ENCODE peak calls at places on chromosome 22, in four cellular contexts. E, O, G and L are unnamed samples.
A peak's percentile ranks its signal among the peaks of the same experiment; 100 is the strongest.

GRCh38 chr22:47802446-47802845 is 1040.0 kb downstream of the TBC1D22A start:
- DNase-seq in E (no peak), O (no peak), G (no peak), L (no peak)

GRCh38 chr22:19885841-19886592 is 31.3 kb upstream of the GNB1L start:
- DNase-seq in E (no peak), O (no peak), G (no peak), L (peak; percentile 8)

GRCh38 chr22:31952094-31952401 is 7.7 kb downstream of the YWHAH start:
- DNase-seq in E (no peak), O (no peak), G (no peak), L (no peak)

GRCh38 chr22:42064629-42065028 is 6.0 kb downstream of the NAGA start:
- DNase-seq in E (peak; percentile 35), O (no peak), G (no peak), L (no peak)

GRCh38 chr22:37123649-37124048 is 14.1 kb upstream of the TMPRSS6 start:
- DNase-seq in E (no peak), O (no peak), G (no peak), L (no peak)

GRCh38 chr22:44456661-44457412 is 41.2 kb downstream of the RTL6 start:
- DNase-seq in E (no peak), O (no peak), G (no peak), L (no peak)

GRCh38 chr22:43002198-43002577 is 12.8 kb downstream of the PACSIN2 start:
- DNase-seq in E (no peak), O (no peak), G (peak; percentile 58), L (no peak)

GRCh38 chr22:33842006-33842354 is 78.3 kb downstream of the LARGE1 start:
- DNase-seq in E (no peak), O (no peak), G (no peak), L (no peak)

GRCh38 chr22:34587357-34588356 is 478.3 kb upstream of the ISX start:
- DNase-seq in E (no peak), O (no peak), G (no peak), L (no peak)

GRCh38 chr22:35564975-35565867 is 24.6 kb downstream of the RASD2 start:
- DNase-seq in E (no peak), O (no peak), G (peak; percentile 56), L (no peak)

GRCh38 chr22:19811811-19812771 is 42.6 kb downstream of the GNB1L start:
- DNase-seq in E (peak; percentile 13), O (no peak), G (no peak), L (peak; percentile 54)

GRCh38 chr22:21044931-21045584 is 688 bp upstream of the LRRC74B start:
- DNase-seq in E (no peak), O (no peak), G (peak; percentile 57), L (peak; percentile 89)

GRCh38 chr22:24006207-24006913 is 1.1 kb upstream of the GSTT4 start:
- DNase-seq in E (no peak), O (no peak), G (no peak), L (no peak)

GRCh38 chr22:36087784-36088183 is 59.2 kb upstream of the RBFOX2 start:
- DNase-seq in E (no peak), O (no peak), G (no peak), L (no peak)

GRCh38 chr22:50671641-50672040 is 982 bp upstream of the SHANK3 start:
- DNase-seq in E (no peak), O (no peak), G (no peak), L (no peak)

GRCh38 chr22:26068571-26068970 is 100.7 kb upstream of the SEZ6L start:
- DNase-seq in E (no peak), O (no peak), G (no peak), L (no peak)

GRCh38 chr22:23415490-23415851 is 164.6 kb downstream of the IGLL1 start:
- DNase-seq in E (no peak), O (no peak), G (no peak), L (no peak)

GRCh38 chr22:33756508-33756949 is 163.7 kb downstream of the LARGE1 start:
- DNase-seq in E (no peak), O (no peak), G (no peak), L (no peak)

GRCh38 chr22:43375951-43376455 is 32.8 kb upstream of the SCUBE1 start:
- DNase-seq in E (no peak), O (no peak), G (no peak), L (no peak)

GRCh38 chr22:36691488-36691887 is 12.1 kb downstream of the CACNG2 start:
- DNase-seq in E (no peak), O (no peak), G (no peak), L (no peak)

GRCh38 chr22:24686280-24686679 is 83.3 kb downstream of the GGT1 start:
- DNase-seq in E (no peak), O (no peak), G (no peak), L (no peak)

GRCh38 chr22:19066531-19067271 is 55.5 kb downstream of the DGCR2 start:
- DNase-seq in E (no peak), O (peak; percentile 10), G (peak; percentile 58), L (no peak)

GRCh38 chr22:26547426-26547825 is 35.2 kb upstream of the TFIP11 start:
- DNase-seq in E (no peak), O (no peak), G (no peak), L (no peak)

GRCh38 chr22:28939932-28940331 is 56.6 kb downstream of the ZNRF3 start:
- DNase-seq in E (no peak), O (no peak), G (no peak), L (no peak)

GRCh38 chr22:28938286-28938833 is 55.0 kb downstream of the ZNRF3 start:
- DNase-seq in E (no peak), O (no peak), G (no peak), L (no peak)

GRCh38 chr22:28942333-28942732 is 59.0 kb downstream of the ZNRF3 start:
- DNase-seq in E (no peak), O (no peak), G (no peak), L (no peak)

GRCh38 chr22:28939394-28939793 is 56.0 kb downstream of the ZNRF3 start:
- DNase-seq in E (no peak), O (no peak), G (no peak), L (no peak)

GRCh38 chr22:28940441-28940840 is 57.1 kb downstream of the ZNRF3 start:
- DNase-seq in E (no peak), O (no peak), G (no peak), L (no peak)
- H3K27me3 ChIP-seq in E (no peaks in the 10 kb centered on the region), O (no peaks in the 10 kb centered on the region), G (no peaks in the 10 kb centered on the region), L (no peaks in the 10 kb centered on the region)

GRCh38 chr22:38124236-38124974 is 13.9 kb upstream of the BAIAP2L2 start:
- DNase-seq in E (no peak), O (no peak), G (no peak), L (no peak)
- TF ChIP-seq CTCF in E (no peak), O (no peak), G (no peak), L (no peak)

DNA sequence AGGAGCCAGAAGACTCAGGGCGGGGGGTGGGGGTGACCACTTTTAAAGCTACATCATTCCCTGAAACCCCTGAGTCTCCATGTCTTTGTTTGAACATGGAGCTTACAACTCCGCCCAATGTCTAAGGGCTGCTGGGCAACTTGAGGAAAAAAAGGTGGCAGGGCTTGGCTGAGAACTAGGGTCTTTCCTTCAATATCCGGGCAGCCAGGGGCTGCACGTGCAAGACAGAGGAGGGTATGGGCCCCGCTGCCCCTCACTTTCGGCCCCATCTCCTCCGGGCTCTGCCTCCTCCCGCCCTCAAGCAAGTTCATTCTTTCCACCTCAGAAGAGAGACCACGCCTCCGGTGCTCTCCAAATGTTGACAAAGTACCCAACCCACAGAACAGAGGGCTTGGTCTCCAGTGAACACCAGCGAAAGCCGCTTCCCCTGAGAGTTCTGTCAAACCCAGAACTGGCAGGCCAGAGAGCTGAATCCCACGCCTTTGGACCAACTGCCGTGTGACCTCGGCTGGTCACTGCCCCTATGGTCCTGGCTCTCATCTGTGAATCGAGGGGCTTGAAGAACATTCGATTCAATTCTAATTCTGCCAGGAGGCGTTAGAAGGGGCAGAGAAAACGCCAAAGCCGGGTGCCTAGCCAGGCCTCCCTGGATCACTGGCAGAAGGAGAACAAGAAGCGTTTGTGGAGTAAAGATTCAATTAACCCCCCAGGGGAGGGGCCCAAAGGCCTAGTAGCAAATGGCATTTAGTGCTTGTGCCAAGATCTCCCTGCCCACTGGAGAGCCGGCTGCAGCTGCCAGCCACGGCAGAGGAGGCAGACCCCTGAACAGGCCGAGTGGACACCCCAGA is 7.3 kb downstream of the PDGFB start:
- DNase-seq in E (peak; percentile 59), O (no peak), G (no peak), L (no peak)
- H3K4me1 ChIP-seq in E (peaks cover 27% of the 10 kb centered on the region), O (peaks cover 30% of the 10 kb centered on the region), G (peaks cover 2% of the 10 kb centered on the region), L (peaks cover 8% of the 10 kb centered on the region)

DNA sequence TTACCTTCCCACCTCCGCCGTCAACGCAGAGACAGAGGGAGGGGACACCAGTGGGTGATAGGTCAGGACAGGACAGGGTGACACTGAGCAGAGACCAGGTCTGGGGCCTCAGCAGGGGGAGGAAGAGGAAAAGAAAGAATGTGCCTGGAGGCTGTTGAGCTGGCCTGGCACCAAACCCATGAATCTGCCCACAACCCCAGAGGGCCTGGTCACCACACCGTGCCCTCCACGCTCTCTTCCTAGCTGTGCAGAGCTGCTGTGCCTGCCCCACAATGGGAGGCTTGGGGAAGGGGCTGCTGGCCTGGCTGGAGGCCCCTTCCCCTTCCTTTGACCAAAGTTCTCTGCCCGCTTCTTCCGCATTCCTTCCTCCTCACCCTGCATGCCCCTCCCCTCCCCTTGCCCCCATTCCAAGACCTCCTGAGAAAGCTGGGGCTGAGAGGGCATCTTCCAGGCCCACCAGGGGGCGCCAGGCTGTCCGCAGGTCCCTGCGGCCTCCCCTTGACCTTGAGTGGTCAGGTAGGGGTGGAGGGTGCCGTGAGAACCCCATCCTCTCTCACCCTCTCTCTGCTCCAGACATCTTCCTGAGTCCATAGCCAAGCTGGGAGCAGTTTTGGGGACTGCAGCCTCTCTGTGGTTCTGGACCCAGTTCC is 11.0 kb upstream of the CACNA1I start:
- DNase-seq in E (no peak), O (no peak), G (no peak), L (peak; percentile 42)
- H3K27me3 ChIP-seq in E (peaks cover 22% of the 10 kb centered on the region), O (no peaks in the 10 kb centered on the region), G (peaks cover 38% of the 10 kb centered on the region), L (peaks cover 24% of the 10 kb centered on the region)

DNA sequence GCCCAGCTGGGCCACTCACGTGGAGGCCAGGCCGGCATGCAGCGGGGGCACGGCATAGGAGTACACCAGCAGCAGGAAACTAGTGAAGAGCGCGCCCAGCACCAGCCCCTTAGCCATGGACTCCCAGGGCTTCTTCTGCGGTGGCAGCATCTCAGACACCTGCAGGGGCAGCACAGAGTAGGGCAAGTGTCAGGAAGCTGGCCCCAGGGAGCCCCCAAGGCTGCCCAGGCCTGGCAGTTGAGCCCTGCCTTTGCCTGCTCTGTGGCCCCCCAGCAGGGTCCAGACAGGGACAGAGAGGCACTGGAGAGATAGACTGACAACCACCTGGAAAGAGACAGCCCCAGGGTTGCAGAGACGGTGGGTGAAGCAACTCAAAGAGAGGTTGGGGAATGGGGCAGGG is 10.7 kb upstream of the SEC14L6 start:
- DNase-seq in E (no peak), O (no peak), G (no peak), L (no peak)
- TF ChIP-seq CTCF in E (no peak), O (no peak), G (no peak), L (peak; percentile 5)